ENCODE peak calls at places on chromosomes 2 and 18, in six cellular contexts. U is AG20443; A is GDM1; P is stimulated activated CD4-positive, alpha-beta T cell treated with anti-CD3 and anti-CD28 coated beads, Interleukin-1b, Interleukin-23, amount 100 ng/mL, for 4 hours; Y is HS-27A; B is cerebellar cortex. Q is an unnamed sample.

GRCh38 chr2:84435331-84436081 is 23.6 kb downstream of the SUCLG1 start:
- DNase-seq in U (peak), A (no peak), P (no peak), Y (no peak), B (no peak), Q (peak)

GRCh38 chr2:120885311-120885710 is 149.6 kb downstream of the GLI2 start:
- DNase-seq in U (no peak), A (no peak), P (no peak), Y (no peak), B (no peak), Q (no peak)

GRCh38 chr2:107529146-107529545 is 297.5 kb upstream of the RGPD4 start:
- DNase-seq in U (no peak), A (no peak), P (no peak), Y (no peak), B (no peak), Q (no peak)

GRCh38 chr2:192184349-192184748 is 10.4 kb downstream of the TMEFF2 start:
- DNase-seq in U (no peak), A (no peak), P (no peak), Y (no peak), B (no peak), Q (no peak)

GRCh38 chr2:107932986-107933385 is 53.3 kb upstream of the SLC5A7 start:
- DNase-seq in U (no peak), A (no peak), P (no peak), Y (no peak), B (no peak), Q (no peak)

GRCh38 chr18:73942081-73942625 is 205.5 kb downstream of the FBXO15 start:
- DNase-seq in U (no peak), A (no peak), P (no peak), Y (no peak), B (no peak), Q (no peak)

GRCh38 chr2:82959677-82960076 is 1499.4 kb downstream of the SUCLG1 start:
- DNase-seq in U (no peak), A (no peak), P (no peak), Y (no peak), B (no peak), Q (no peak)

GRCh38 chr2:71452565-71452964 is 796 bp upstream of the DYSF start:
- DNase-seq in U (peak), A (peak), P (no peak), Y (no peak), B (no peak), Q (peak)

GRCh38 chr2:84942964-84943421 is 28.0 kb upstream of the KCMF1 start:
- DNase-seq in U (peak), A (no peak), P (no peak), Y (no peak), B (no peak), Q (no peak)

GRCh38 chr2:9332136-9332852 is 91.0 kb downstream of the ITGB1BP1 start:
- DNase-seq in U (no peak), A (no peak), P (no peak), Y (no peak), B (peak), Q (no peak)

GRCh38 chr2:148021059-148021985 is at the start of gene MBD5:
- DNase-seq in U (peak), A (peak), P (peak), Y (peak), B (no peak), Q (peak)

GRCh38 chr18:12391487-12392136 is 14.6 kb upstream of the AFG3L2 start:
- DNase-seq in U (peak), A (peak), P (no peak), Y (peak), B (peak), Q (peak)

GRCh38 chr18:11752116-11752911 is 63.2 kb downstream of the GNAL start:
- DNase-seq in U (peak), A (no peak), P (no peak), Y (no peak), B (no peak), Q (no peak)

GRCh38 chr18:37432796-37433195 is 132.8 kb downstream of the CELF4 start:
- DNase-seq in U (no peak), A (no peak), P (no peak), Y (no peak), B (no peak), Q (no peak)

GRCh38 chr2:144501118-144501517 is 18.8 kb downstream of the ZEB2 start:
- DNase-seq in U (no peak), A (no peak), P (no peak), Y (no peak), B (no peak), Q (no peak)